ENCODE peak calls at places on chromosomes 12 and 14, in five cellular contexts. K is WERI-Rb-1, S is stomach, A is cardiac muscle cell, H is endothelial cell. E is an unnamed sample.

GRCh38 chr14:21097616-21098133 is 780 bp downstream of the ZNF219 start:
- DNase-seq in S (no peak), H (no peak), K (peak; percentile 44), A (no peak), E (no peak)

GRCh38 chr14:36747411-36748184 is 85.9 kb downstream of the PAX9 start:
- DNase-seq in K (no peak), A (no peak), S (no peak), H (no peak), E (no peak)

GRCh38 chr12:132146772-132147422 is 2.6 kb downstream of the NOC4L start:
- DNase-seq in A (no peak), H (no peak), K (no peak), S (no peak), E (no peak)

GRCh38 chr14:22848391-22849164 is 12.2 kb downstream of the MMP14 start:
- DNase-seq in A (peak; percentile 98), K (no peak), S (peak; percentile 44), H (no peak), E (no peak)

GRCh38 chr12:19410211-19410610 is 29.1 kb upstream of the AEBP2 start:
- DNase-seq in H (no peak), A (peak; percentile 30), S (no peak), K (no peak), E (no peak)

GRCh38 chr14:54808326-54809161 is 94.1 kb downstream of the GCH1 start:
- DNase-seq in K (no peak), H (no peak), S (no peak), A (no peak), E (no peak)

GRCh38 chr12:6868211-6869048 is 1.1 kb downstream of the TPI1 start:
- DNase-seq in H (no peak), S (no peak), A (peak; percentile 16), K (no peak), E (no peak)

GRCh38 chr14:67599698-67600561 is at the start of gene PIGH:
- DNase-seq in A (peak; percentile 94), S (peak; percentile 92), H (peak; percentile 92), K (peak; percentile 92), E (peak; percentile 95)

GRCh38 chr14:70585221-70585620 is 15.2 kb downstream of the MED6 start:
- DNase-seq in K (no peak), S (no peak), A (peak; percentile 1), H (no peak), E (no peak)

GRCh38 chr14:55438066-55438683 is 2.2 kb downstream of the TBPL2 start:
- DNase-seq in K (peak; percentile 33), A (peak; percentile 78), S (no peak), H (peak; percentile 17), E (no peak)

GRCh38 chr12:23354800-23355199 is 594.7 kb downstream of the SOX5 start:
- DNase-seq in A (no peak), S (no peak), K (no peak), H (no peak), E (no peak)

GRCh38 chr12:130281157-130281799 is 56.4 kb upstream of the PIWIL1 start:
- DNase-seq in A (no peak), H (no peak), S (no peak), K (peak; percentile 83), E (peak; percentile 18)

GRCh38 chr12:89461649-89462612 is 62.7 kb downstream of the GALNT4 start:
- DNase-seq in A (peak; percentile 84), K (no peak), S (no peak), H (no peak), E (peak; percentile 38)

GRCh38 chr14:54976316-54976715 is 50.6 kb downstream of the WDHD1 start:
- DNase-seq in A (peak; percentile 85), S (no peak), H (no peak), K (no peak), E (no peak)

GRCh38 chr12:10211975-10212622 is 578 bp upstream of the GABARAPL1 start:
- DNase-seq in S (peak; percentile 98), K (peak; percentile 89), A (peak; percentile 99), H (peak; percentile 93), E (peak; percentile 70)

GRCh38 chr12:66823857-66824570 is 145.1 kb upstream of the GRIP1 start:
- DNase-seq in A (no peak), H (no peak), S (no peak), K (no peak), E (no peak)

GRCh38 chr14:102772781-102773570 is 4.3 kb upstream of the TRAF3 start:
- DNase-seq in K (peak; percentile 55), H (peak; percentile 63), A (no peak), S (no peak), E (no peak)

GRCh38 chr12:104720346-104721064 is 237.6 kb downstream of the SLC41A2 start:
- DNase-seq in A (peak; percentile 26), H (no peak), K (no peak), S (peak; percentile 40), E (peak; percentile 57)

GRCh38 chr14:21105095-21105494 is 4.2 kb downstream of the TMEM253 start:
- DNase-seq in K (no peak), H (no peak), A (no peak), S (no peak), E (peak; percentile 2)

GRCh38 chr12:121253638-121254335 is 42.7 kb downstream of the CAMKK2 start:
- DNase-seq in S (no peak), H (no peak), A (no peak), K (no peak), E (no peak)

GRCh38 chr14:106417224-106418049 is 891.1 kb downstream of the TMEM121 start:
- DNase-seq in S (peak; percentile 44), A (no peak), K (peak; percentile 58), H (no peak), E (peak; percentile 75)

GRCh38 chr12:93128332-93128707 is 199.2 kb upstream of the EEA1 start:
- DNase-seq in S (no peak), H (no peak), A (no peak), K (no peak), E (no peak)

GRCh38 chr12:121439715-121440114 is 39.8 kb downstream of the RNF34 start:
- DNase-seq in K (no peak), A (no peak), S (no peak), H (no peak), E (no peak)

GRCh38 chr12:81963651-81964050 is 204.5 kb upstream of the PPFIA2 start:
- DNase-seq in K (no peak), A (no peak), S (no peak), H (no peak), E (no peak)

GRCh38 chr14:26598672-26599131 is 869 bp upstream of the NOVA1 start:
- DNase-seq in S (no peak), H (no peak), A (no peak), K (peak; percentile 24), E (no peak)

GRCh38 chr12:24902521-24903304 is 46.2 kb downstream of the BCAT1 start:
- DNase-seq in S (no peak), K (no peak), H (peak; percentile 34), A (peak; percentile 34), E (peak; percentile 49)

GRCh38 chr12:9039397-9039977 is 50.1 kb downstream of the KLRG1 start:
- DNase-seq in K (no peak), A (peak; percentile 58), S (no peak), H (no peak), E (peak; percentile 76)

GRCh38 chr12:52988933-52989332 is 17.3 kb upstream of the EIF4B start:
- DNase-seq in S (no peak), K (no peak), H (no peak), A (no peak), E (no peak)

GRCh38 chr14:78220273-78220672 is 50.1 kb downstream of the NRXN3 start:
- DNase-seq in K (no peak), H (no peak), A (no peak), S (no peak), E (no peak)

GRCh38 chr12:81863406-81863805 is 104.3 kb upstream of the PPFIA2 start:
- DNase-seq in S (no peak), K (no peak), A (no peak), H (no peak), E (no peak)

GRCh38 chr12:76259660-76260389 is 88.4 kb downstream of the BBS10 start:
- DNase-seq in K (no peak), A (peak; percentile 90), H (no peak), S (no peak), E (no peak)

GRCh38 chr14:54567224-54567633 is 301 bp downstream of the SAMD4A start:
- DNase-seq in H (peak; percentile 46), A (peak; percentile 45), K (peak; percentile 25), S (peak; percentile 26), E (peak; percentile 19)

GRCh38 chr12:111440631-111441030 is 34.9 kb downstream of the SH2B3 start:
- DNase-seq in S (no peak), K (no peak), H (no peak), A (no peak), E (no peak)

GRCh38 chr14:26255213-26255612 is 342.6 kb downstream of the NOVA1 start:
- DNase-seq in A (peak; percentile 70), S (no peak), K (no peak), H (no peak), E (no peak)

GRCh38 chr12:88362439-88362838 is 217.8 kb downstream of the KITLG start:
- DNase-seq in A (peak; percentile 36), K (no peak), S (no peak), H (no peak), E (no peak)

GRCh38 chr12:12191008-12191407 is 75.8 kb downstream of the LRP6 start:
- DNase-seq in K (no peak), H (no peak), S (no peak), A (no peak), E (no peak)

GRCh38 chr12:14834502-14834901 is 8.8 kb downstream of the ART4 start:
- DNase-seq in K (no peak), H (no peak), A (peak; percentile 42), S (no peak), E (no peak)

GRCh38 chr12:29066061-29066588 is 83.0 kb upstream of the FAR2 start:
- DNase-seq in K (no peak), H (no peak), S (no peak), A (peak; percentile 82), E (no peak)

GRCh38 chr14:73644531-73645247 is at the start of gene DNAL1:
- DNase-seq in K (peak; percentile 95), A (peak; percentile 95), H (peak; percentile 96), S (peak; percentile 94), E (peak; percentile 99)
- TF ChIP-seq CTCF in K (no peak), A (no peak), H (no peak), S (peak; percentile 16), E (no peak)

GRCh38 chr14:75294649-75295033 is 16.0 kb downstream of the FOS start:
- DNase-seq in S (no peak), K (no peak), A (no peak), H (no peak), E (no peak)
- TF ChIP-seq CTCF in S (peak; percentile 9), K (no peak), A (no peak), H (no peak), E (no peak)

GRCh38 chr12:96359328-96359727 is 40.9 kb downstream of the CDK17 start:
- DNase-seq in A (no peak), S (no peak), H (no peak), K (no peak), E (no peak)
- TF ChIP-seq CTCF in A (no peak), S (no peak), H (peak; percentile 23), K (no peak), E (no peak)

DNA sequence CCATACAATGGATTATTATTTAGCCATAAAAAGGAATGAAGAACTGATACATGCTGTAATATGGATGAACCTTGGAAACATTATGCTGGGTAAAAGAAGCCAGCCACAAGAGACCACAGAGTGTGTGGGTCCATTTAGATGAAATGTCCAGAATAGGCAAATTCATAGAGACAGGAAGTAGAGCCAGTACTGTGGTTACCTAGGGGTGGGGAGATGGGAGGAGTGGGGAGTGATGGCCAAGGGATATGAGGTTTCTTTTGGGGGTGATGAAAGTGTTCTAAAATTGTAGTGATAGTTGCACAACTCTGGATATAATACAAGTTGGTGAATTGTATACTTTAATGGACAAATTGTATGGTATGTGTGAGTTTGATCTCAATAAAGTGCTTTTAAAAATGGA is 18.6 kb downstream of the JDP2 start:
- DNase-seq in K (no peak), H (no peak), A (peak; percentile 54), S (no peak), E (no peak)
- TF ChIP-seq CTCF in K (no peak), H (no peak), A (no peak), S (no peak), E (no peak)